ENCODE peak calls at places on chromosomes 11 and 22, in five cellular contexts. Q is NCI-H510A treated with DMSO at 0.1 percent for 48 hours; E is stimulated activated naive B cell treated with anti-CD40 and anti-IgM and Interleukin-4, amounts not matched to agents 10 μg/mL and 1 μg/mL and 100 μg/mL, for 72 hours; Z is frontal cortex; T is mucosa of gallbladder. Y is an unnamed sample.

GRCh38 chr11:23727821-23728220 is 769.0 kb upstream of the LUZP2 start:
- DNase-seq in E (no peak), T (no peak), Q (no peak), Z (no peak), Y (no peak)

GRCh38 chr11:3104051-3104714 is 47.0 kb upstream of the CARS1 start:
- DNase-seq in E (no peak), Q (no peak), Z (no peak), T (no peak), Y (no peak)

GRCh38 chr11:765025-765801 is 12.1 kb downstream of the GATD1 start:
- DNase-seq in Z (peak), T (peak), E (no peak), Q (no peak), Y (peak)

GRCh38 chr11:8756201-8756600 is 73.6 kb downstream of the RPL27A start:
- DNase-seq in Q (no peak), T (no peak), Z (no peak), E (no peak), Y (no peak)

GRCh38 chr11:31757245-31757835 is 53.8 kb downstream of the PAX6 start:
- DNase-seq in Z (no peak), T (no peak), Q (peak), E (no peak), Y (no peak)

GRCh38 chr22:22751043-22751603 is 106.7 kb downstream of the GGTLC2 start:
- DNase-seq in T (no peak), Z (no peak), E (no peak), Q (no peak), Y (no peak)

GRCh38 chr11:46491661-46492331 is 100.2 kb upstream of the CHRM4 start:
- DNase-seq in Z (no peak), E (no peak), Q (no peak), T (no peak), Y (no peak)

GRCh38 chr22:49914256-49914655 is 4.0 kb downstream of the ALG12 start:
- DNase-seq in Z (no peak), T (no peak), E (no peak), Q (no peak), Y (no peak)

GRCh38 chr11:67532889-67533288 is 9.6 kb upstream of the CABP2 start:
- DNase-seq in E (no peak), Q (no peak), Z (no peak), T (no peak), Y (no peak)

GRCh38 chr22:32416556-32417085 is 4.6 kb upstream of the RTCB start:
- DNase-seq in E (no peak), T (no peak), Z (no peak), Q (no peak), Y (no peak)

GRCh38 chr11:1845571-1846452 is 7.0 kb downstream of the TNNI2 start:
- DNase-seq in E (no peak), Q (no peak), Z (no peak), T (no peak), Y (no peak)

GRCh38 chr11:58562375-58562800 is 13.3 kb downstream of the LPXN start:
- DNase-seq in E (no peak), Z (no peak), Q (no peak), T (no peak), Y (no peak)

GRCh38 chr11:76280882-76281557 is 74.7 kb upstream of the WNT11 start:
- DNase-seq in T (no peak), Z (no peak), E (no peak), Q (no peak), Y (no peak)

GRCh38 chr11:75242722-75243600 is 2.4 kb downstream of the TPBGL start:
- DNase-seq in Z (no peak), E (no peak), Q (no peak), T (no peak), Y (no peak)

GRCh38 chr11:78259777-78260470 is 71.2 kb downstream of the USP35 start:
- DNase-seq in T (no peak), Z (no peak), Q (no peak), E (no peak), Y (no peak)

GRCh38 chr11:83827520-83827919 is 541.4 kb upstream of the CCDC90B start:
- DNase-seq in Q (no peak), E (no peak), T (no peak), Z (no peak), Y (no peak)

GRCh38 chr11:68956547-68957254 is 24.1 kb downstream of the MRGPRD start:
- DNase-seq in T (no peak), E (no peak), Z (no peak), Q (no peak), Y (no peak)